ENCODE peak calls at places on chromosomes 4 and X, in six cellular contexts. U is amniotic stem cell, Z is NCI-H460, M is anterior cingulate cortex, I is kidney epithelial cell, S is naive B cell. P is an unnamed sample.

GRCh38 chrX:22124098-22124497 is 92.0 kb downstream of the PHEX start:
- DNase-seq in U (no peak), Z (no peak), M (no peak), I (no peak), S (no peak), P (no peak)

GRCh38 chrX:69603566-69604194 is 12.2 kb upstream of the EDA start:
- DNase-seq in U (no peak), Z (no peak), M (no peak), I (no peak), S (no peak), P (no peak)

GRCh38 chrX:68732906-68733493 is 85.5 kb downstream of the STARD8 start:
- DNase-seq in U (no peak), Z (peak), M (peak), I (no peak), S (no peak), P (peak)

GRCh38 chr4:57550143-57550542 is 440.0 kb upstream of the IGFBP7 start:
- DNase-seq in U (no peak), Z (no peak), M (no peak), I (no peak), S (no peak), P (no peak)

GRCh38 chr4:52606766-52607165 is 52.3 kb downstream of the USP46 start:
- DNase-seq in U (no peak), Z (no peak), M (no peak), I (peak), S (no peak), P (peak)

GRCh38 chrX:47422444-47422843 is 52.1 kb downstream of the ZNF157 start:
- DNase-seq in U (no peak), Z (no peak), M (no peak), I (no peak), S (no peak), P (no peak)

GRCh38 chr4:168584321-168584771 is 87.5 kb downstream of the PALLD start:
- DNase-seq in U (peak), Z (no peak), M (no peak), I (no peak), S (no peak), P (peak)

GRCh38 chr4:7146059-7146763 is 46.1 kb upstream of the SORCS2 start:
- DNase-seq in U (no peak), Z (no peak), M (no peak), I (no peak), S (no peak), P (no peak)

GRCh38 chr4:8227201-8227770 is 28.2 kb downstream of the SH3TC1 start:
- DNase-seq in U (no peak), Z (no peak), M (no peak), I (no peak), S (no peak), P (no peak)

GRCh38 chrX:53685711-53686110 is 808 bp downstream of the HUWE1 start:
- DNase-seq in U (no peak), Z (peak), M (no peak), I (no peak), S (no peak), P (no peak)

GRCh38 chr4:73674451-73674919 is 54.2 kb upstream of the RASSF6 start:
- DNase-seq in U (no peak), Z (no peak), M (no peak), I (no peak), S (no peak), P (no peak)

GRCh38 chr4:88753658-88754431 is 56.2 kb upstream of the NAP1L5 start:
- DNase-seq in U (no peak), Z (no peak), M (no peak), I (no peak), S (no peak), P (no peak)

GRCh38 chrX:9788908-9789307 is 2.7 kb downstream of the SHROOM2 start:
- DNase-seq in U (no peak), Z (no peak), M (no peak), I (peak), S (no peak), P (no peak)

GRCh38 chrX:143635915-143636314 is at the start of gene SLITRK4:
- DNase-seq in U (no peak), Z (no peak), M (no peak), I (no peak), S (no peak), P (no peak)

GRCh38 chrX:153032397-153033118 is 23.7 kb upstream of the PNMA3 start:
- DNase-seq in U (no peak), Z (peak), M (peak), I (no peak), S (peak), P (peak)

GRCh38 chrX:123818243-123818642 is 41.6 kb upstream of the XIAP start:
- DNase-seq in U (peak), Z (no peak), M (no peak), I (no peak), S (no peak), P (peak)

GRCh38 chrX:20729421-20729820 is 462.7 kb upstream of the RPS6KA3 start:
- DNase-seq in U (no peak), Z (no peak), M (no peak), I (no peak), S (no peak), P (no peak)

GRCh38 chrX:101550825-101551767 is 749 bp downstream of the ARMCX1 start:
- DNase-seq in U (no peak), Z (no peak), M (peak), I (no peak), S (no peak), P (peak)

GRCh38 chrX:41482153-41482850 is 35.2 kb downstream of the NYX start:
- DNase-seq in U (no peak), Z (no peak), M (no peak), I (no peak), S (no peak), P (no peak)

P was measured in AG08396.